ENCODE peak calls at places on chromosomes 6 and 20, in eight cellular contexts. One of them, this sample, is unnamed.

GRCh38 chr6:52231411-52232127 is 12.7 kb downstream of the IL17F start:
- DNase-seq in A549: no peak
- DNase-seq in bronchial epithelial cell: no peak
- DNase-seq in fibroblast of pulmonary artery: no peak
- DNase-seq in astrocyte: no peak
- DNase-seq in spleen: no peak
- DNase-seq in neural crest cell: no peak
- DNase-seq in GM13977: no peak
- DNase-seq in this sample: no peak

GRCh38 chr20:36408219-36408618 is 102.1 kb downstream of the DLGAP4 start:
- DNase-seq in A549: peak; percentile 23
- DNase-seq in bronchial epithelial cell: peak; percentile 91
- DNase-seq in fibroblast of pulmonary artery: peak; percentile 63
- DNase-seq in astrocyte: no peak
- DNase-seq in spleen: no peak
- DNase-seq in neural crest cell: no peak
- DNase-seq in GM13977: no peak
- DNase-seq in this sample: peak; percentile 9

GRCh38 chr20:50019466-50020256 is 36.9 kb downstream of the SNAI1 start:
- DNase-seq in A549: no peak
- DNase-seq in bronchial epithelial cell: peak; percentile 48
- DNase-seq in fibroblast of pulmonary artery: no peak
- DNase-seq in astrocyte: no peak
- DNase-seq in spleen: no peak
- DNase-seq in neural crest cell: no peak
- DNase-seq in GM13977: no peak
- DNase-seq in this sample: no peak

GRCh38 chr6:2793491-2794151 is 28.4 kb downstream of the WRNIP1 start:
- DNase-seq in A549: no peak
- DNase-seq in bronchial epithelial cell: peak; percentile 53
- DNase-seq in fibroblast of pulmonary artery: no peak
- DNase-seq in astrocyte: peak; percentile 32
- DNase-seq in spleen: no peak
- DNase-seq in neural crest cell: no peak
- DNase-seq in GM13977: peak; percentile 36
- DNase-seq in this sample: peak; percentile 19

GRCh38 chr20:39857188-39857587 is 831.8 kb downstream of the MAFB start:
- DNase-seq in A549: no peak
- DNase-seq in bronchial epithelial cell: no peak
- DNase-seq in fibroblast of pulmonary artery: no peak
- DNase-seq in astrocyte: no peak
- DNase-seq in spleen: no peak
- DNase-seq in neural crest cell: no peak
- DNase-seq in GM13977: no peak
- DNase-seq in this sample: no peak

GRCh38 chr6:136793348-136793747 is 1.1 kb upstream of the MAP3K5 start:
- DNase-seq in A549: no peak
- DNase-seq in bronchial epithelial cell: no peak
- DNase-seq in fibroblast of pulmonary artery: no peak
- DNase-seq in astrocyte: no peak
- DNase-seq in spleen: no peak
- DNase-seq in neural crest cell: no peak
- DNase-seq in GM13977: peak; percentile 42
- DNase-seq in this sample: no peak

GRCh38 chr6:118864330-118865166 is 29.4 kb upstream of the ASF1A start:
- DNase-seq in A549: no peak
- DNase-seq in bronchial epithelial cell: no peak
- DNase-seq in fibroblast of pulmonary artery: peak; percentile 23
- DNase-seq in astrocyte: peak; percentile 12
- DNase-seq in spleen: no peak
- DNase-seq in neural crest cell: no peak
- DNase-seq in GM13977: no peak
- DNase-seq in this sample: no peak

GRCh38 chr20:40293740-40294139 is 395.3 kb downstream of the MAFB start:
- DNase-seq in A549: no peak
- DNase-seq in bronchial epithelial cell: no peak
- DNase-seq in fibroblast of pulmonary artery: peak; percentile 8
- DNase-seq in astrocyte: no peak
- DNase-seq in spleen: no peak
- DNase-seq in neural crest cell: no peak
- DNase-seq in GM13977: no peak
- DNase-seq in this sample: peak; percentile 38

GRCh38 chr20:62548483-62548882 is 72.7 kb upstream of the GATA5 start:
- DNase-seq in A549: no peak
- DNase-seq in bronchial epithelial cell: no peak
- DNase-seq in fibroblast of pulmonary artery: no peak
- DNase-seq in astrocyte: no peak
- DNase-seq in spleen: no peak
- DNase-seq in neural crest cell: no peak
- DNase-seq in GM13977: no peak
- DNase-seq in this sample: no peak

GRCh38 chr20:46541229-46541935 is 9.1 kb downstream of the OCSTAMP start:
- DNase-seq in A549: no peak
- DNase-seq in bronchial epithelial cell: no peak
- DNase-seq in fibroblast of pulmonary artery: no peak
- DNase-seq in astrocyte: no peak
- DNase-seq in spleen: no peak
- DNase-seq in neural crest cell: no peak
- DNase-seq in GM13977: no peak
- DNase-seq in this sample: no peak

GRCh38 chr6:40874495-40874894 is 164.5 kb downstream of the UNC5CL start:
- DNase-seq in A549: peak; percentile 13
- DNase-seq in bronchial epithelial cell: no peak
- DNase-seq in fibroblast of pulmonary artery: no peak
- DNase-seq in astrocyte: no peak
- DNase-seq in spleen: no peak
- DNase-seq in neural crest cell: no peak
- DNase-seq in GM13977: no peak
- DNase-seq in this sample: no peak

GRCh38 chr20:1945134-1945618 is 48.7 kb downstream of the PDYN start:
- DNase-seq in A549: no peak
- DNase-seq in bronchial epithelial cell: no peak
- DNase-seq in fibroblast of pulmonary artery: peak; percentile 91
- DNase-seq in astrocyte: no peak
- DNase-seq in spleen: peak; percentile 86
- DNase-seq in neural crest cell: no peak
- DNase-seq in GM13977: no peak
- DNase-seq in this sample: peak; percentile 79

GRCh38 chr6:123042412-123042811 is 46.4 kb downstream of the CLVS2 start:
- DNase-seq in A549: no peak
- DNase-seq in bronchial epithelial cell: no peak
- DNase-seq in fibroblast of pulmonary artery: no peak
- DNase-seq in astrocyte: no peak
- DNase-seq in spleen: no peak
- DNase-seq in neural crest cell: no peak
- DNase-seq in GM13977: no peak
- DNase-seq in this sample: no peak

GRCh38 chr6:17381429-17382147 is 11.8 kb upstream of the CAP2 start:
- DNase-seq in A549: peak; percentile 20
- DNase-seq in bronchial epithelial cell: no peak
- DNase-seq in fibroblast of pulmonary artery: peak; percentile 83
- DNase-seq in astrocyte: peak; percentile 80
- DNase-seq in spleen: no peak
- DNase-seq in neural crest cell: no peak
- DNase-seq in GM13977: no peak
- DNase-seq in this sample: peak; percentile 83

GRCh38 chr20:51542894-51543788 is 622 bp upstream of the NFATC2 start:
- DNase-seq in A549: no peak
- DNase-seq in bronchial epithelial cell: no peak
- DNase-seq in fibroblast of pulmonary artery: no peak
- DNase-seq in astrocyte: no peak
- DNase-seq in spleen: peak; percentile 81
- DNase-seq in neural crest cell: no peak
- DNase-seq in GM13977: no peak
- DNase-seq in this sample: no peak

GRCh38 chr6:81793811-81794210 is 41.3 kb upstream of the TENT5A start:
- DNase-seq in A549: no peak
- DNase-seq in bronchial epithelial cell: no peak
- DNase-seq in fibroblast of pulmonary artery: peak; percentile 32
- DNase-seq in astrocyte: peak; percentile 24
- DNase-seq in spleen: no peak
- DNase-seq in neural crest cell: no peak
- DNase-seq in GM13977: no peak
- DNase-seq in this sample: peak; percentile 61

GRCh38 chr20:58155148-58155925 is 73.1 kb downstream of the ANKRD60 start:
- DNase-seq in A549: no peak
- DNase-seq in bronchial epithelial cell: no peak
- DNase-seq in fibroblast of pulmonary artery: no peak
- DNase-seq in astrocyte: no peak
- DNase-seq in spleen: no peak
- DNase-seq in neural crest cell: no peak
- DNase-seq in GM13977: no peak
- DNase-seq in this sample: no peak
- TF ChIP-seq CTCF in A549: no peak
- TF ChIP-seq CTCF in bronchial epithelial cell: no peak
- TF ChIP-seq CTCF in fibroblast of pulmonary artery: no peak
- TF ChIP-seq CTCF in astrocyte: no peak
- TF ChIP-seq CTCF in spleen: no peak
- TF ChIP-seq CTCF in neural crest cell: no peak
- TF ChIP-seq CTCF in GM13977: no peak
- TF ChIP-seq CTCF in this sample: no peak

GRCh38 chr6:76697585-76697984 is 625.1 kb upstream of the IMPG1 start:
- DNase-seq in A549: peak; percentile 13
- DNase-seq in bronchial epithelial cell: peak; percentile 33
- DNase-seq in fibroblast of pulmonary artery: peak; percentile 39
- DNase-seq in astrocyte: no peak
- DNase-seq in spleen: no peak
- DNase-seq in neural crest cell: no peak
- DNase-seq in GM13977: no peak
- DNase-seq in this sample: no peak
- TF ChIP-seq CTCF in A549: no peak
- TF ChIP-seq CTCF in bronchial epithelial cell: no peak
- TF ChIP-seq CTCF in fibroblast of pulmonary artery: peak; percentile 25
- TF ChIP-seq CTCF in astrocyte: peak; percentile 29
- TF ChIP-seq CTCF in spleen: no peak
- TF ChIP-seq CTCF in neural crest cell: peak; percentile 44
- TF ChIP-seq CTCF in GM13977: no peak
- TF ChIP-seq CTCF in this sample: peak; percentile 34

DNA sequence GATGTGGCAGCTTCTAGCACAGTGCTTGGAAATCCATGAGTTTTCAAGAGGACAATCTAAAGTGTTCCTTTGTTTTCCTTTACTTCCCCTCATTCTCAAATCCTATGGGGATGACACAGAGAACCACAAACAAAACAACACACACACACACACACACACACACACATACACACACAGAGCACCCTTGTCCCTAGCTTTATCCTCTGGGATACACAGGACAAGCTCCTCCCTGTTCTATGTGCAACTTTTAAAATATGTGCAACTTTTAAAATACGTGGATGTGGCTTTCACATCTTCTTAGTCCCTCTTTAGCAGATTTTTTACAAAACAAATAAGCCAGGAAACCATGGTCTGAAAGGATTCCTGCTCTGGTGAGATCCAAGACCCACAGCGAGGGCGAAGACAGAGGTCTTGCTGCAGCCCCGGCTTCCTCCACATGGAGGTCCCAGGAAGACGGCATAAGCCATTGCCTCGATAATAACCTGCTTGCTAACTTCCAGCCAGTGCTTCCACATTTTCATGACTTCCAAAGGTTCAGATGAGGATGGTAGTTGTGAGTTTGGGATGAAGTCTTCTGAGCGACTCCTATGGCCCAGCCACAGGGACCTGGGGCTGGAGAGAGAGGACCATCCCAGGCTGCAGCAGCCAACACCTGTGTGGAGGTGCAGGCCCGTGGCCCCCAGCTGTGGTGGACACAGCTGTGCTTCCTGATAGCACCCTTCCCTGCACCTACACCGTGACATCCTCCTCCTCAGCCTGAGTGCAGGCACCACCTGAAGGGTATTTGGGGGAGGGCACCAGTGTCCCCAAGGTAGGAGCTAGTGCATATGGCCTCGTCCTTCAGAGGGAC is 62.8 kb upstream of the CD93 start:
- DNase-seq in A549: no peak
- DNase-seq in bronchial epithelial cell: no peak
- DNase-seq in fibroblast of pulmonary artery: no peak
- DNase-seq in astrocyte: no peak
- DNase-seq in spleen: no peak
- DNase-seq in neural crest cell: no peak
- DNase-seq in GM13977: no peak
- DNase-seq in this sample: no peak
- TF ChIP-seq CTCF in A549: no peak
- TF ChIP-seq CTCF in bronchial epithelial cell: no peak
- TF ChIP-seq CTCF in fibroblast of pulmonary artery: no peak
- TF ChIP-seq CTCF in astrocyte: no peak
- TF ChIP-seq CTCF in spleen: no peak
- TF ChIP-seq CTCF in neural crest cell: no peak
- TF ChIP-seq CTCF in GM13977: no peak
- TF ChIP-seq CTCF in this sample: no peak

GRCh38 chr20:16100767-16101166 is 472.5 kb downstream of the KIF16B start:
- DNase-seq in A549: no peak
- DNase-seq in bronchial epithelial cell: no peak
- DNase-seq in fibroblast of pulmonary artery: no peak
- DNase-seq in astrocyte: no peak
- DNase-seq in spleen: no peak
- DNase-seq in neural crest cell: no peak
- DNase-seq in GM13977: no peak
- DNase-seq in this sample: no peak
- TF ChIP-seq CTCF in A549: no peak
- TF ChIP-seq CTCF in bronchial epithelial cell: no peak
- TF ChIP-seq CTCF in fibroblast of pulmonary artery: no peak
- TF ChIP-seq CTCF in astrocyte: no peak
- TF ChIP-seq CTCF in spleen: no peak
- TF ChIP-seq CTCF in neural crest cell: no peak
- TF ChIP-seq CTCF in GM13977: no peak
- TF ChIP-seq CTCF in this sample: no peak

GRCh38 chr6:39867592-39867991 is 66.7 kb downstream of the MOCS1 start:
- DNase-seq in A549: no peak
- DNase-seq in bronchial epithelial cell: no peak
- DNase-seq in fibroblast of pulmonary artery: no peak
- DNase-seq in astrocyte: no peak
- DNase-seq in spleen: no peak
- DNase-seq in neural crest cell: no peak
- DNase-seq in GM13977: no peak
- DNase-seq in this sample: no peak
- TF ChIP-seq CTCF in A549: no peak
- TF ChIP-seq CTCF in bronchial epithelial cell: peak; percentile 20
- TF ChIP-seq CTCF in fibroblast of pulmonary artery: peak; percentile 6
- TF ChIP-seq CTCF in astrocyte: no peak
- TF ChIP-seq CTCF in spleen: no peak
- TF ChIP-seq CTCF in neural crest cell: peak; percentile 15
- TF ChIP-seq CTCF in GM13977: no peak
- TF ChIP-seq CTCF in this sample: no peak

GRCh38 chr6:79672631-79673065 is 41.5 kb downstream of the SH3BGRL2 start:
- DNase-seq in A549: peak; percentile 37
- DNase-seq in bronchial epithelial cell: peak; percentile 56
- DNase-seq in fibroblast of pulmonary artery: peak; percentile 53
- DNase-seq in astrocyte: peak; percentile 30
- DNase-seq in spleen: no peak
- DNase-seq in neural crest cell: no peak
- DNase-seq in GM13977: peak; percentile 12
- DNase-seq in this sample: peak; percentile 16
- TF ChIP-seq CTCF in A549: peak; percentile 61
- TF ChIP-seq CTCF in bronchial epithelial cell: peak; percentile 54
- TF ChIP-seq CTCF in fibroblast of pulmonary artery: peak; percentile 64
- TF ChIP-seq CTCF in astrocyte: peak; percentile 58
- TF ChIP-seq CTCF in spleen: no peak
- TF ChIP-seq CTCF in neural crest cell: peak; percentile 69
- TF ChIP-seq CTCF in GM13977: peak; percentile 48
- TF ChIP-seq CTCF in this sample: peak; percentile 61

GRCh38 chr6:96542702-96543101 is 20.2 kb upstream of the FHL5 start:
- DNase-seq in A549: peak; percentile 2
- DNase-seq in bronchial epithelial cell: peak; percentile 1
- DNase-seq in fibroblast of pulmonary artery: peak; percentile 15
- DNase-seq in astrocyte: no peak
- DNase-seq in spleen: no peak
- DNase-seq in neural crest cell: no peak
- DNase-seq in GM13977: no peak
- DNase-seq in this sample: no peak
- TF ChIP-seq CTCF in A549: peak; percentile 20
- TF ChIP-seq CTCF in bronchial epithelial cell: no peak
- TF ChIP-seq CTCF in fibroblast of pulmonary artery: peak; percentile 43
- TF ChIP-seq CTCF in astrocyte: peak; percentile 28
- TF ChIP-seq CTCF in spleen: no peak
- TF ChIP-seq CTCF in neural crest cell: peak; percentile 55
- TF ChIP-seq CTCF in GM13977: peak; percentile 46
- TF ChIP-seq CTCF in this sample: peak; percentile 32

GRCh38 chr6:99790679-99791078 is 184.0 kb downstream of the PRDM13 start:
- DNase-seq in A549: no peak
- DNase-seq in bronchial epithelial cell: peak; percentile 14
- DNase-seq in fibroblast of pulmonary artery: no peak
- DNase-seq in astrocyte: no peak
- DNase-seq in spleen: no peak
- DNase-seq in neural crest cell: no peak
- DNase-seq in GM13977: no peak
- DNase-seq in this sample: no peak
- TF ChIP-seq CTCF in A549: peak; percentile 8
- TF ChIP-seq CTCF in bronchial epithelial cell: no peak
- TF ChIP-seq CTCF in fibroblast of pulmonary artery: peak; percentile 14
- TF ChIP-seq CTCF in astrocyte: no peak
- TF ChIP-seq CTCF in spleen: no peak
- TF ChIP-seq CTCF in neural crest cell: peak; percentile 60
- TF ChIP-seq CTCF in GM13977: peak; percentile 14
- TF ChIP-seq CTCF in this sample: peak; percentile 29